ENCODE peak calls at places on chromosomes 1 and 21, in five cellular contexts. S is GF-D8; Z is activated CD4-positive, alpha-beta T cell treated with anti-CD3 and anti-CD28 coated beads, Interleukin-2, amount 10 ng/mL, durations not matched to agents 7 days and 5 days; K is NCI-H1694 treated with DMSO at 0.1 percent for 48 hours; U is heart right ventricle. E is an unnamed sample.

GRCh38 chr21:46056450-46056903 is 41.4 kb upstream of the COL6A2 start:
- DNase-seq in K (no peak), S (no peak), U (peak; percentile 63), Z (no peak), E (no peak)

GRCh38 chr21:41360072-41360821 is 1.6 kb upstream of the MX2 start:
- DNase-seq in Z (no peak), U (no peak), S (no peak), K (no peak), E (peak; percentile 24)

GRCh38 chr1:33173091-33173490 is 8.8 kb downstream of the TRIM62 start:
- DNase-seq in Z (no peak), K (no peak), U (no peak), S (no peak), E (no peak)

GRCh38 chr1:181021811-181022434 is 747 bp downstream of the STX6 start:
- DNase-seq in K (no peak), S (no peak), Z (peak; percentile 53), U (peak; percentile 72), E (peak; percentile 83)

GRCh38 chr1:178461676-178462075 is 35.1 kb downstream of the CLEC20A start:
- DNase-seq in Z (no peak), U (no peak), S (no peak), K (no peak), E (peak; percentile 46)

GRCh38 chr1:236394905-236395779 is 1.1 kb downstream of the EDARADD start:
- DNase-seq in K (peak; percentile 13), U (no peak), S (no peak), Z (peak; percentile 41), E (peak; percentile 71)

GRCh38 chr1:147625274-147625986 is 44.9 kb downstream of the ACP6 start:
- DNase-seq in K (no peak), S (no peak), Z (no peak), U (no peak), E (no peak)

GRCh38 chr1:224528900-224529299 is 87.2 kb upstream of the CNIH3 start:
- DNase-seq in U (no peak), S (no peak), K (peak; percentile 40), Z (no peak), E (peak; percentile 55)

GRCh38 chr1:2233468-2233867 is 5.3 kb downstream of the SKI start:
- DNase-seq in Z (no peak), U (no peak), K (no peak), S (no peak), E (no peak)

GRCh38 chr21:35204850-35205564 is 155.9 kb upstream of the RUNX1 start:
- DNase-seq in K (no peak), S (peak; percentile 68), U (peak; percentile 88), Z (no peak), E (peak; percentile 37)

GRCh38 chr1:233113009-233113712 is 162.8 kb downstream of the NTPCR start:
- DNase-seq in S (peak; percentile 98), U (peak; percentile 70), Z (peak; percentile 42), K (no peak), E (peak; percentile 99)

GRCh38 chr1:69791311-69791710 is 223.6 kb downstream of the LRRC7 start:
- DNase-seq in Z (no peak), K (no peak), U (no peak), S (no peak), E (no peak)

GRCh38 chr1:15236226-15237145 is 10.5 kb upstream of the FHAD1 start:
- DNase-seq in U (no peak), K (no peak), S (no peak), Z (no peak), E (peak; percentile 40)

GRCh38 chr1:20731057-20731991 is 1.2 kb downstream of the SH2D5 start:
- DNase-seq in Z (peak; percentile 8), U (no peak), K (no peak), S (no peak), E (no peak)

GRCh38 chr1:192626366-192627179 is 9.4 kb upstream of the RGS13 start:
- DNase-seq in U (no peak), K (no peak), S (peak; percentile 8), Z (no peak), E (no peak)

GRCh38 chr1:215282557-215282956 is 200.0 kb downstream of the KCNK2 start:
- DNase-seq in S (no peak), K (no peak), Z (no peak), U (no peak), E (peak; percentile 23)

GRCh38 chr1:53593758-53594380 is 134.7 kb downstream of the DMRTB1 start:
- DNase-seq in U (no peak), S (no peak), Z (no peak), K (peak; percentile 85), E (peak; percentile 80)

GRCh38 chr21:15003463-15004135 is 61.2 kb downstream of the NRIP1 start:
- DNase-seq in K (no peak), U (no peak), S (no peak), Z (no peak), E (peak; percentile 52)

GRCh38 chr1:104072915-104073371 is 323.2 kb downstream of the AMY1C start:
- DNase-seq in K (no peak), U (no peak), S (no peak), Z (no peak), E (no peak)

GRCh38 chr1:204975568-204976235 is 67.3 kb upstream of the CNTN2 start:
- DNase-seq in K (peak; percentile 24), Z (peak; percentile 58), S (no peak), U (peak; percentile 44), E (peak; percentile 59)

GRCh38 chr1:155106862-155107261 is 20.8 kb upstream of the EFNA1 start:
- DNase-seq in S (no peak), Z (no peak), U (no peak), K (no peak), E (no peak)

GRCh38 chr1:184838374-184838995 is 83.8 kb upstream of the EDEM3 start:
- DNase-seq in Z (no peak), U (peak; percentile 61), S (peak; percentile 55), K (no peak), E (no peak)

GRCh38 chr1:194102607-194103006 is 916.2 kb upstream of the B3GALT2 start:
- DNase-seq in S (no peak), U (no peak), Z (no peak), K (no peak), E (peak; percentile 39)

GRCh38 chr21:43733060-43733459 is 14.1 kb downstream of the PDXK start:
- DNase-seq in K (no peak), S (no peak), Z (no peak), U (no peak), E (no peak)

GRCh38 chr1:227901906-227902640 is 45.7 kb downstream of the WNT9A start:
- DNase-seq in K (no peak), Z (no peak), U (no peak), S (no peak), E (peak; percentile 78)

GRCh38 chr1:192263436-192263835 is 53.4 kb upstream of the RGS21 start:
- DNase-seq in U (no peak), S (no peak), Z (no peak), K (no peak), E (no peak)

GRCh38 chr1:52629021-52629643 is 3.8 kb upstream of the SHISAL2A start:
- DNase-seq in U (no peak), S (no peak), K (no peak), Z (no peak), E (peak; percentile 28)

GRCh38 chr21:31484219-31484618 is 140.2 kb upstream of the TIAM1 start:
- DNase-seq in K (no peak), Z (no peak), U (no peak), S (no peak), E (peak; percentile 55)

GRCh38 chr1:46302091-46303037 is 1.1 kb downstream of the LRRC41 start:
- DNase-seq in K (no peak), S (peak; percentile 37), U (peak; percentile 42), Z (peak; percentile 42), E (peak; percentile 72)

GRCh38 chr21:36203603-36203889 is 46.9 kb downstream of the DOP1B start:
- DNase-seq in Z (peak; percentile 34), S (no peak), K (no peak), U (no peak), E (peak; percentile 56)

GRCh38 chr1:150528196-150528595 is 12.6 kb downstream of the FALEC start:
- DNase-seq in U (no peak), S (no peak), K (no peak), Z (no peak), E (no peak)

GRCh38 chr21:35525443-35525842 is 476.3 kb upstream of the RUNX1 start:
- DNase-seq in S (no peak), Z (no peak), U (no peak), K (no peak), E (no peak)

GRCh38 chr1:59013276-59013927 is 229.6 kb upstream of the JUN start:
- DNase-seq in S (no peak), K (no peak), U (peak; percentile 41), Z (no peak), E (peak; percentile 69)

GRCh38 chr1:227899141-227899819 is 48.5 kb downstream of the WNT9A start:
- DNase-seq in S (no peak), U (no peak), K (no peak), Z (no peak), E (no peak)

GRCh38 chr1:224333309-224333926 is 3.4 kb upstream of the NVL start:
- DNase-seq in S (peak; percentile 59), Z (peak; percentile 66), U (peak; percentile 21), K (peak; percentile 68), E (peak; percentile 60)

GRCh38 chr1:222288056-222288455 is 259.8 kb downstream of the HHIPL2 start:
- DNase-seq in K (no peak), U (no peak), S (no peak), Z (no peak), E (peak; percentile 34)

GRCh38 chr1:224626042-224626441 is 9.9 kb downstream of the CNIH3 start:
- DNase-seq in Z (no peak), S (no peak), K (no peak), U (no peak), E (no peak)

E was measured in mesendoderm.